ENCODE peak calls at places on chromosomes 5 and 9, in six cellular contexts. One of them, this sample, is unnamed.

GRCh38 chr9:13569706-13570423 is 290.4 kb upstream of the MPDZ start:
- DNase-seq in heart left ventricle: no peak
- DNase-seq in neural crest cell: no peak
- DNase-seq in fibroblast of mammary gland: peak
- DNase-seq in HFF-Myc: no peak
- DNase-seq in heart right ventricle: no peak
- DNase-seq in this sample: no peak

GRCh38 chr9:137023583-137023991 is 4.5 kb downstream of the ABCA2 start:
- DNase-seq in heart left ventricle: no peak
- DNase-seq in neural crest cell: no peak
- DNase-seq in fibroblast of mammary gland: no peak
- DNase-seq in HFF-Myc: no peak
- DNase-seq in heart right ventricle: no peak
- DNase-seq in this sample: no peak

GRCh38 chr5:120146787-120147186 is 317.3 kb upstream of the PRR16 start:
- DNase-seq in heart left ventricle: no peak
- DNase-seq in neural crest cell: no peak
- DNase-seq in fibroblast of mammary gland: peak
- DNase-seq in HFF-Myc: no peak
- DNase-seq in heart right ventricle: no peak
- DNase-seq in this sample: no peak

GRCh38 chr9:131635912-131636311 is 90.6 kb downstream of the PRRT1B start:
- DNase-seq in heart left ventricle: no peak
- DNase-seq in neural crest cell: no peak
- DNase-seq in fibroblast of mammary gland: no peak
- DNase-seq in HFF-Myc: no peak
- DNase-seq in heart right ventricle: no peak
- DNase-seq in this sample: no peak

GRCh38 chr5:179313849-179314521 is 31.3 kb downstream of the ADAMTS2 start:
- DNase-seq in heart left ventricle: peak
- DNase-seq in neural crest cell: no peak
- DNase-seq in fibroblast of mammary gland: peak
- DNase-seq in HFF-Myc: peak
- DNase-seq in heart right ventricle: peak
- DNase-seq in this sample: peak

GRCh38 chr5:129097498-129098296 is 3.1 kb downstream of the ISOC1 start:
- DNase-seq in heart left ventricle: no peak
- DNase-seq in neural crest cell: no peak
- DNase-seq in fibroblast of mammary gland: no peak
- DNase-seq in HFF-Myc: no peak
- DNase-seq in heart right ventricle: no peak
- DNase-seq in this sample: no peak

GRCh38 chr5:179265529-179266290 is 79.6 kb downstream of the ADAMTS2 start:
- DNase-seq in heart left ventricle: peak
- DNase-seq in neural crest cell: no peak
- DNase-seq in fibroblast of mammary gland: peak
- DNase-seq in HFF-Myc: peak
- DNase-seq in heart right ventricle: peak
- DNase-seq in this sample: peak

GRCh38 chr9:96236854-96237545 is 65.0 kb downstream of the HSD17B3 start:
- DNase-seq in heart left ventricle: no peak
- DNase-seq in neural crest cell: no peak
- DNase-seq in fibroblast of mammary gland: no peak
- DNase-seq in HFF-Myc: no peak
- DNase-seq in heart right ventricle: no peak
- DNase-seq in this sample: no peak

GRCh38 chr9:112044183-112044582 is 130.9 kb downstream of the SUSD1 start:
- DNase-seq in heart left ventricle: no peak
- DNase-seq in neural crest cell: no peak
- DNase-seq in fibroblast of mammary gland: no peak
- DNase-seq in HFF-Myc: no peak
- DNase-seq in heart right ventricle: no peak
- DNase-seq in this sample: no peak

GRCh38 chr5:116038817-116039216 is 6.5 kb downstream of the ARL14EPL start:
- DNase-seq in heart left ventricle: no peak
- DNase-seq in neural crest cell: no peak
- DNase-seq in fibroblast of mammary gland: no peak
- DNase-seq in HFF-Myc: no peak
- DNase-seq in heart right ventricle: no peak
- DNase-seq in this sample: no peak

GRCh38 chr5:116035123-116035522 is 2.9 kb downstream of the ARL14EPL start:
- DNase-seq in heart left ventricle: no peak
- DNase-seq in neural crest cell: no peak
- DNase-seq in fibroblast of mammary gland: no peak
- DNase-seq in HFF-Myc: no peak
- DNase-seq in heart right ventricle: no peak
- DNase-seq in this sample: no peak

GRCh38 chr5:116032991-116033390 is 719 bp downstream of the ARL14EPL start:
- DNase-seq in heart left ventricle: no peak
- DNase-seq in neural crest cell: no peak
- DNase-seq in fibroblast of mammary gland: no peak
- DNase-seq in HFF-Myc: no peak
- DNase-seq in heart right ventricle: no peak
- DNase-seq in this sample: no peak

GRCh38 chr5:116042375-116042774 is 10.1 kb downstream of the ARL14EPL start:
- DNase-seq in heart left ventricle: no peak
- DNase-seq in neural crest cell: no peak
- DNase-seq in fibroblast of mammary gland: no peak
- DNase-seq in HFF-Myc: no peak
- DNase-seq in heart right ventricle: no peak
- DNase-seq in this sample: no peak

GRCh38 chr5:116037236-116037822 is 5.1 kb downstream of the ARL14EPL start:
- DNase-seq in heart left ventricle: no peak
- DNase-seq in neural crest cell: no peak
- DNase-seq in fibroblast of mammary gland: peak
- DNase-seq in HFF-Myc: no peak
- DNase-seq in heart right ventricle: no peak
- DNase-seq in this sample: no peak
- TF ChIP-seq CTCF in heart left ventricle: no peak
- TF ChIP-seq CTCF in neural crest cell: peak
- TF ChIP-seq CTCF in fibroblast of mammary gland: peak
- TF ChIP-seq CTCF in HFF-Myc: no peak
- TF ChIP-seq CTCF in heart right ventricle: no peak
- TF ChIP-seq CTCF in this sample: no peak

GRCh38 chr5:72849546-72849945 is 33.1 kb downstream of the TNPO1 start:
- DNase-seq in heart left ventricle: no peak
- DNase-seq in neural crest cell: no peak
- DNase-seq in fibroblast of mammary gland: no peak
- DNase-seq in HFF-Myc: no peak
- DNase-seq in heart right ventricle: no peak
- DNase-seq in this sample: no peak

GRCh38 chr5:72847439-72847838 is 31.0 kb downstream of the TNPO1 start:
- DNase-seq in heart left ventricle: no peak
- DNase-seq in neural crest cell: no peak
- DNase-seq in fibroblast of mammary gland: no peak
- DNase-seq in HFF-Myc: no peak
- DNase-seq in heart right ventricle: no peak
- DNase-seq in this sample: no peak

GRCh38 chr5:72850113-72850512 is 33.7 kb downstream of the TNPO1 start:
- DNase-seq in heart left ventricle: no peak
- DNase-seq in neural crest cell: no peak
- DNase-seq in fibroblast of mammary gland: no peak
- DNase-seq in HFF-Myc: no peak
- DNase-seq in heart right ventricle: no peak
- DNase-seq in this sample: no peak

GRCh38 chr5:72847989-72848473 is 31.6 kb downstream of the TNPO1 start:
- DNase-seq in heart left ventricle: peak
- DNase-seq in neural crest cell: peak
- DNase-seq in fibroblast of mammary gland: peak
- DNase-seq in HFF-Myc: peak
- DNase-seq in heart right ventricle: peak
- DNase-seq in this sample: peak

DNA sequence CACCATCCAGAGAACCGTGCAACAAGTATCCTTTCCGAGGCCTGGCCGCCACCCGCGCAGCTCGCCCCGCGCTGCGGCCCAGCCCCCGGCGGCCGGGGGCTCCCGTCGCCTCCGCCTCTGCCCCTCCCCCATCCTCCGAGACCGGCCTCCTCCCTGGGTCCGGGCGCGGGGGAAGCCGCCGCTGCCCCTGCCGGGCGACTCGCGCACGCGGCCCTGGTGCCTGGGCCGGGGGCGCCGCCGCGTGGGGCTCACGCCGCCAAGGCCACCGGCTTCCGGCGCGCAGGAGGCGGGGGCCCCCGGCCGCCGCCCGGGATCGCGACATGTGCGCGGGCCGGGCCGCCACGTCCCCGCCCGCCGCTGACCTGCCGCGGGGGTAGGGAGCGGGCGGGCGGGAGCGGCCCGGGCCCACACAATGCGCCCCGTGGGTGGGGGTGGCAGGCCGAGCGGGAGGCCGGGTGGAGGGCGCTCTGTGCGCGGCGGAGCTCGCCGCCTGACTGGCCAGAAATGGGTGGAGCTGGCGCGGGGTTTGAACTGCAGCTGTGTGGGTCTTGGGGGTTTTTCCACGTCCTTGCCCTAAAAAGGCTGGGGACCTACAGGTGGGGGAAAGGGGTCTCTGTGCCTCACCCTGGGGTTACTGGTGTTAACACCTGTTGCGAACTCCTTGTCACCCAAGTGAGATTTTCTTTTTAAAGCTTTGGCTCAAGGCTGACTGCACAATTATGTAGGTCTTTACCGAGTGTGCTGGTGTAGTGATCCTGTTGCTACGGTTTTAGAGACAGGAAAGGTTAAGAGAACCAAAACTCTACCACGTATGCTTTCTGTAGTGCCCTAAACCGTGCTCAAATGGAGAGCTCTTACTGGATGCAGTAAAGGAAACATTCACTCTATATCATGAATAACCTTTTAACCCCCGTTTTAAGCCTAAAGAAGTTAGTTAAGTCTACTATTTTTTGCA is 32.3 kb downstream of the TNPO1 start:
- DNase-seq in heart left ventricle: peak
- DNase-seq in neural crest cell: peak
- DNase-seq in fibroblast of mammary gland: no peak
- DNase-seq in HFF-Myc: no peak
- DNase-seq in heart right ventricle: peak
- DNase-seq in this sample: peak
- TF ChIP-seq CTCF in heart left ventricle: no peak
- TF ChIP-seq CTCF in neural crest cell: no peak
- TF ChIP-seq CTCF in fibroblast of mammary gland: no peak
- TF ChIP-seq CTCF in HFF-Myc: no peak
- TF ChIP-seq CTCF in heart right ventricle: no peak
- TF ChIP-seq CTCF in this sample: no peak

GRCh38 chr5:177427211-177427822 is 841 bp downstream of the GRK6 start:
- DNase-seq in heart left ventricle: no peak
- DNase-seq in neural crest cell: no peak
- DNase-seq in fibroblast of mammary gland: no peak
- DNase-seq in HFF-Myc: no peak
- DNase-seq in heart right ventricle: no peak
- DNase-seq in this sample: no peak
- TF ChIP-seq CTCF in heart left ventricle: no peak
- TF ChIP-seq CTCF in neural crest cell: no peak
- TF ChIP-seq CTCF in fibroblast of mammary gland: no peak
- TF ChIP-seq CTCF in HFF-Myc: no peak
- TF ChIP-seq CTCF in heart right ventricle: no peak
- TF ChIP-seq CTCF in this sample: no peak

GRCh38 chr9:97501177-97501971 is at the start of gene TMOD1:
- DNase-seq in heart left ventricle: peak
- DNase-seq in neural crest cell: no peak
- DNase-seq in fibroblast of mammary gland: no peak
- DNase-seq in HFF-Myc: no peak
- DNase-seq in heart right ventricle: peak
- DNase-seq in this sample: peak
- TF ChIP-seq CTCF in heart left ventricle: peak
- TF ChIP-seq CTCF in neural crest cell: no peak
- TF ChIP-seq CTCF in fibroblast of mammary gland: no peak
- TF ChIP-seq CTCF in HFF-Myc: no peak
- TF ChIP-seq CTCF in heart right ventricle: peak
- TF ChIP-seq CTCF in this sample: no peak

GRCh38 chr5:158478139-158478538 is 619.2 kb upstream of the CLINT1 start:
- DNase-seq in heart left ventricle: no peak
- DNase-seq in neural crest cell: no peak
- DNase-seq in fibroblast of mammary gland: no peak
- DNase-seq in HFF-Myc: no peak
- DNase-seq in heart right ventricle: no peak
- DNase-seq in this sample: no peak
- TF ChIP-seq CTCF in heart left ventricle: no peak
- TF ChIP-seq CTCF in neural crest cell: no peak
- TF ChIP-seq CTCF in fibroblast of mammary gland: no peak
- TF ChIP-seq CTCF in HFF-Myc: no peak
- TF ChIP-seq CTCF in heart right ventricle: no peak
- TF ChIP-seq CTCF in this sample: no peak

DNA sequence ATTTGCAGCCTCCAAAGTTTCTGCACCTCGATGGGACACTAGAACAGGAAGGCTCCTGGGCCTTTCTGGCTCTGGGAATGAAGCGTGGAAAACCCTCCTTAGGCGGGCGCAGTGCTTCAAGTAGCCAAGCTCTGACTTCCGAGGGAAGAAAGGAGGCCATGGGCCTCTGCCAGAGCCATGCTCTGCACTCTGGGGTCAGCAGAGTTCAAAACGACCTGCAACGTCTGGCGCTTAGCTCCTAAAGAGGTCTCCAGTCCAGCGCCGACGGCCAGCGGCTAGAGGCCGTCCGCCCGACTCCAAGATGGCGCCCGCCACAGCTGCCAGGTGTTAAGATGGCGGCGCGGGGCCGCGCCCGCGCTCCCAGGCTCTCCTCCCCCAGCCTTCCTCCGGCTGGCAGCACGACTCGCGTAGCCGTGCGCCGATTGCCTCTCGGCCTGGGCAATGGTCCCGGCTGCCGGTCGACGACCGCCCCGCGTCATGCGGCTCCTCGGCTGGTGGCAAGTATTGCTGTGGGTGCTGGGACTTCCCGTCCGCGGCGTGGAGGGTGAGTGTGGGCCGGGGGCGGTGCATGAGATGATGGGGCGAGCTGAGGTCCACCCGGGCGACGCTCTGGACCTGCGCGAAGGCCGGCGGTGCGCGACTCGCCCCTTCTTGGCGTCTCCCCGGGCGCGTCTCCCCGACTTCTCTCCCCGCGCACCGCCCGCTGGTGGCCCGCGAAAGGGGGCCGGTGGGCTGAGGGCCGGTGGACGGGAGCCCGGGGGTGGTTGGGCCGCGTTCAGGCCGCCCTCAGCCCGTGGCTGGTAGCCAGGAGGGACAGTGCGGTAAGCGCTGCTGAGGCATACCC is at the start of gene TXNDC15:
- DNase-seq in heart left ventricle: peak
- DNase-seq in neural crest cell: peak
- DNase-seq in fibroblast of mammary gland: peak
- DNase-seq in HFF-Myc: peak
- DNase-seq in heart right ventricle: peak
- DNase-seq in this sample: peak
- TF ChIP-seq CTCF in heart left ventricle: no peak
- TF ChIP-seq CTCF in neural crest cell: no peak
- TF ChIP-seq CTCF in fibroblast of mammary gland: no peak
- TF ChIP-seq CTCF in HFF-Myc: no peak
- TF ChIP-seq CTCF in heart right ventricle: no peak
- TF ChIP-seq CTCF in this sample: no peak